ENCODE peak calls at places on chromosomes 16 and 17, in six cellular contexts. One of them, this sample, is unnamed. For H3K4me1 and H3K9me3, the result is how much of the 10 kb centered on the place peaks cover.

GRCh38 chr16:18041864-18042834 is 294.4 kb downstream of the NPIPA8 start:
- DNase-seq in heart right ventricle: no peak
- DNase-seq in thoracic aorta: no peak
- DNase-seq in IMR-90: no peak
- DNase-seq in CD8-positive, alpha-beta memory T cell: no peak
- DNase-seq in aorta: no peak
- DNase-seq in this sample: no peak

GRCh38 chr16:8867483-8868271 is 1.1 kb downstream of the CARHSP1 start:
- DNase-seq in heart right ventricle: peak
- DNase-seq in aorta: peak
- DNase-seq in IMR-90: no peak
- DNase-seq in CD8-positive, alpha-beta memory T cell: peak
- DNase-seq in thoracic aorta: no peak
- DNase-seq in this sample: peak

GRCh38 chr16:81734632-81735434 is 44.3 kb upstream of the PLCG2 start:
- DNase-seq in aorta: no peak
- DNase-seq in heart right ventricle: no peak
- DNase-seq in CD8-positive, alpha-beta memory T cell: no peak
- DNase-seq in thoracic aorta: no peak
- DNase-seq in IMR-90: no peak
- DNase-seq in this sample: no peak

GRCh38 chr17:6643460-6644125 is 2.7 kb downstream of the TXNDC17 start:
- DNase-seq in heart right ventricle: no peak
- DNase-seq in CD8-positive, alpha-beta memory T cell: no peak
- DNase-seq in aorta: no peak
- DNase-seq in thoracic aorta: no peak
- DNase-seq in IMR-90: peak
- DNase-seq in this sample: no peak

GRCh38 chr17:34391241-34391640 is 28.2 kb upstream of the CCL1 start:
- DNase-seq in thoracic aorta: no peak
- DNase-seq in IMR-90: no peak
- DNase-seq in CD8-positive, alpha-beta memory T cell: no peak
- DNase-seq in aorta: no peak
- DNase-seq in heart right ventricle: no peak
- DNase-seq in this sample: no peak

GRCh38 chr17:44257815-44258750 is 9.9 kb downstream of the SLC4A1 start:
- DNase-seq in heart right ventricle: no peak
- DNase-seq in thoracic aorta: no peak
- DNase-seq in IMR-90: no peak
- DNase-seq in aorta: no peak
- DNase-seq in CD8-positive, alpha-beta memory T cell: no peak
- DNase-seq in this sample: no peak

GRCh38 chr17:2449486-2449885 is 48.6 kb upstream of the MNT start:
- DNase-seq in thoracic aorta: no peak
- DNase-seq in heart right ventricle: no peak
- DNase-seq in CD8-positive, alpha-beta memory T cell: no peak
- DNase-seq in IMR-90: peak
- DNase-seq in aorta: no peak
- DNase-seq in this sample: no peak

GRCh38 chr16:66605177-66605999 is 884 bp downstream of the CMTM3 start:
- DNase-seq in heart right ventricle: peak
- DNase-seq in aorta: peak
- DNase-seq in IMR-90: peak
- DNase-seq in CD8-positive, alpha-beta memory T cell: no peak
- DNase-seq in thoracic aorta: no peak
- DNase-seq in this sample: peak

GRCh38 chr17:49616086-49616485 is 40.4 kb downstream of the NXPH3 start:
- DNase-seq in aorta: no peak
- DNase-seq in IMR-90: no peak
- DNase-seq in thoracic aorta: no peak
- DNase-seq in heart right ventricle: no peak
- DNase-seq in CD8-positive, alpha-beta memory T cell: no peak
- DNase-seq in this sample: no peak

GRCh38 chr17:58233547-58233946 is 4.8 kb upstream of the LPO start:
- DNase-seq in heart right ventricle: no peak
- DNase-seq in IMR-90: no peak
- DNase-seq in CD8-positive, alpha-beta memory T cell: no peak
- DNase-seq in aorta: no peak
- DNase-seq in thoracic aorta: no peak
- DNase-seq in this sample: no peak

GRCh38 chr17:46771601-46772012 is 46.9 kb downstream of the WNT3 start:
- DNase-seq in CD8-positive, alpha-beta memory T cell: no peak
- DNase-seq in thoracic aorta: no peak
- DNase-seq in aorta: peak
- DNase-seq in IMR-90: no peak
- DNase-seq in heart right ventricle: peak
- DNase-seq in this sample: no peak

GRCh38 chr17:64107517-64108235 is 22.3 kb downstream of the ERN1 start:
- DNase-seq in heart right ventricle: no peak
- DNase-seq in aorta: no peak
- DNase-seq in thoracic aorta: no peak
- DNase-seq in IMR-90: no peak
- DNase-seq in CD8-positive, alpha-beta memory T cell: no peak
- DNase-seq in this sample: no peak

GRCh38 chr16:86035906-86036305 is 136.9 kb downstream of the IRF8 start:
- DNase-seq in heart right ventricle: no peak
- DNase-seq in thoracic aorta: no peak
- DNase-seq in aorta: no peak
- DNase-seq in IMR-90: no peak
- DNase-seq in CD8-positive, alpha-beta memory T cell: no peak
- DNase-seq in this sample: no peak

GRCh38 chr16:62190426-62190825 is 154.2 kb upstream of the CDH8 start:
- DNase-seq in IMR-90: no peak
- DNase-seq in aorta: no peak
- DNase-seq in heart right ventricle: no peak
- DNase-seq in thoracic aorta: no peak
- DNase-seq in CD8-positive, alpha-beta memory T cell: no peak
- DNase-seq in this sample: no peak

GRCh38 chr17:2057130-2057713 is 2.3 kb downstream of the HIC1 start:
- DNase-seq in IMR-90: no peak
- DNase-seq in aorta: no peak
- DNase-seq in heart right ventricle: no peak
- DNase-seq in thoracic aorta: no peak
- DNase-seq in CD8-positive, alpha-beta memory T cell: no peak
- DNase-seq in this sample: no peak

GRCh38 chr17:39845052-39845976 is 18.8 kb downstream of the IKZF3 start:
- DNase-seq in heart right ventricle: no peak
- DNase-seq in CD8-positive, alpha-beta memory T cell: no peak
- DNase-seq in IMR-90: peak
- DNase-seq in aorta: no peak
- DNase-seq in thoracic aorta: no peak
- DNase-seq in this sample: no peak

GRCh38 chr17:1577657-1578428 is 15.3 kb upstream of the PITPNA start:
- DNase-seq in IMR-90: no peak
- DNase-seq in aorta: no peak
- DNase-seq in CD8-positive, alpha-beta memory T cell: no peak
- DNase-seq in thoracic aorta: no peak
- DNase-seq in heart right ventricle: no peak
- DNase-seq in this sample: no peak

GRCh38 chr17:41382396-41382795 is 290 bp upstream of the KRT34 start:
- DNase-seq in thoracic aorta: no peak
- DNase-seq in heart right ventricle: no peak
- DNase-seq in IMR-90: peak
- DNase-seq in CD8-positive, alpha-beta memory T cell: no peak
- DNase-seq in aorta: no peak
- DNase-seq in this sample: no peak

GRCh38 chr17:61309857-61310256 is 89.8 kb upstream of the TBX2 start:
- DNase-seq in IMR-90: peak
- DNase-seq in thoracic aorta: no peak
- DNase-seq in aorta: no peak
- DNase-seq in heart right ventricle: no peak
- DNase-seq in CD8-positive, alpha-beta memory T cell: no peak
- DNase-seq in this sample: no peak

DNA sequence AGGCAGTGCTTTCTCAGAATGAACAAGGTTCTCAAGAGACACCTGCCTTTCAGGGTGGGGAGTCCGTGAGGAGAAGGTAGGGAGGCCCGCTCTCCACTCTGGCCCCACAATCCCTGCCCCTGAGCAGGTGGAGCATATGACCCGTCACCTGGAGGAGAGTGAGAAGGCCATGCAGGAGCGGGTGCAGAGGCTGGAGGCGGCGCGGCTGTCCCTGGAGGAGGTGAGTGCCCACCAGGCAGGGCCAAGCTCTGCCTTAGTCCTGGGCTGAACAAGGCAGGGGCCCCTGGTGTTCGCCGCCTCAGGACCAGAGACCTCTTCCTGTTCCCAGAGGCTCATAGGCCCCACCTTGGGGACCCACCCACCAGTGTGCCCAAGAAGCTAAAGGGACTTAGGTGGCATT is 2.5 kb upstream of the RAC3 start:
- DNase-seq in thoracic aorta: no peak
- DNase-seq in aorta: no peak
- DNase-seq in IMR-90: no peak
- DNase-seq in CD8-positive, alpha-beta memory T cell: no peak
- DNase-seq in heart right ventricle: no peak
- DNase-seq in this sample: no peak
- H3K27ac ChIP-seq in thoracic aorta: no peak
- H3K27ac ChIP-seq in aorta: no peak
- H3K27ac ChIP-seq in IMR-90: no peak
- H3K27ac ChIP-seq in CD8-positive, alpha-beta memory T cell: no peak
- H3K27ac ChIP-seq in heart right ventricle: no peak
- H3K27ac ChIP-seq in this sample: no peak

GRCh38 chr16:30368792-30369090 is 1.6 kb downstream of the TBC1D10B start:
- DNase-seq in aorta: no peak
- DNase-seq in IMR-90: no peak
- DNase-seq in thoracic aorta: no peak
- DNase-seq in CD8-positive, alpha-beta memory T cell: no peak
- DNase-seq in heart right ventricle: no peak
- DNase-seq in this sample: no peak

GRCh38 chr16:30369938-30370443 is 303 bp downstream of the TBC1D10B start:
- DNase-seq in thoracic aorta: no peak
- DNase-seq in aorta: no peak
- DNase-seq in CD8-positive, alpha-beta memory T cell: no peak
- DNase-seq in IMR-90: no peak
- DNase-seq in heart right ventricle: no peak
- DNase-seq in this sample: no peak

GRCh38 chr16:30369091-30369937 is 980 bp downstream of the TBC1D10B start:
- DNase-seq in heart right ventricle: no peak
- DNase-seq in CD8-positive, alpha-beta memory T cell: no peak
- DNase-seq in IMR-90: no peak
- DNase-seq in aorta: no peak
- DNase-seq in thoracic aorta: no peak
- DNase-seq in this sample: no peak

GRCh38 chr16:30367349-30368009 is 2.8 kb downstream of the TBC1D10B start:
- DNase-seq in IMR-90: no peak
- DNase-seq in heart right ventricle: no peak
- DNase-seq in CD8-positive, alpha-beta memory T cell: no peak
- DNase-seq in aorta: no peak
- DNase-seq in thoracic aorta: no peak
- DNase-seq in this sample: no peak

DNA sequence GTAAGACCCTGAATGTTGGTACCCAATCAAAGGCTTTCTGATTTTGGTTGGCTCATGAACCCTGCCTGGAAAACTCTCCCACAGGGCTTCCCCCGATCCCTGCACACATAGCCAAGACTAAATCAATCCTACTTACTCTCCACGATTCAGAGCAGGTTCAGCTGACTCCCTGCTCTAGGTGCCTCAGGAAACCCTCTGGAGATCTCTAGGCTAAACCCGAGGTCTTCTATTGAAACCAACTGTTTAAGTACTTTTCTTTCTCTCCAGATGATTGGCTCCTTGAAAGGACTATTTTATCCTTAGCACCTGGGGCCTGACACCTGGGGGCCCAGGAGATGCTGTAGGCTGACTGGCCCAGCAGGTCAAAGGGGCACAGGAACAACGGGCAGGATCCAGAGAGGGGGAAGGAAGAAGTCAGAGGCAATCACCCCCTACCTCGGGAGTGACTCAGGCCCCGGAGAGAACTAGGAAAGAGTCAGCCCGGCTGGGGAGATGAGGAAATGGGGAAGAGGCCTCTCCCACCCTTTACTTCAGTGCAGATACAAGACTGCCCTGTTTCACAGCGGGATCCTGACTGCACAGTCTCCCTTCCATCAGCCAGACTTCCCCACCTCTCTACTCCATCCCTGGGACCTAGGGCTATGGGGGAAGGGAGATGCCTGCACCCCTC is 2.0 kb downstream of the TBC1D10B start:
- DNase-seq in thoracic aorta: no peak
- DNase-seq in heart right ventricle: no peak
- DNase-seq in aorta: no peak
- DNase-seq in IMR-90: peak
- DNase-seq in CD8-positive, alpha-beta memory T cell: no peak
- DNase-seq in this sample: no peak
- H3K4me1 ChIP-seq in thoracic aorta: under half
- H3K4me1 ChIP-seq in heart right ventricle: under half
- H3K4me1 ChIP-seq in aorta: under half
- H3K4me1 ChIP-seq in IMR-90: under half
- H3K4me1 ChIP-seq in CD8-positive, alpha-beta memory T cell: under half
- H3K4me1 ChIP-seq in this sample: under half

GRCh38 chr16:3295209-3295608 is 10.0 kb downstream of the TIGD7 start:
- DNase-seq in CD8-positive, alpha-beta memory T cell: no peak
- DNase-seq in heart right ventricle: no peak
- DNase-seq in aorta: no peak
- DNase-seq in thoracic aorta: no peak
- DNase-seq in IMR-90: no peak
- DNase-seq in this sample: no peak

GRCh38 chr16:3292604-3293003 is 9.3 kb downstream of the ZNF263 start:
- DNase-seq in thoracic aorta: no peak
- DNase-seq in heart right ventricle: no peak
- DNase-seq in IMR-90: peak
- DNase-seq in aorta: no peak
- DNase-seq in CD8-positive, alpha-beta memory T cell: no peak
- DNase-seq in this sample: no peak

GRCh38 chr16:3289998-3290673 is 6.8 kb downstream of the ZNF263 start:
- DNase-seq in heart right ventricle: no peak
- DNase-seq in thoracic aorta: no peak
- DNase-seq in IMR-90: no peak
- DNase-seq in CD8-positive, alpha-beta memory T cell: no peak
- DNase-seq in aorta: no peak
- DNase-seq in this sample: no peak

GRCh38 chr16:3295783-3296182 is 9.4 kb downstream of the TIGD7 start:
- DNase-seq in CD8-positive, alpha-beta memory T cell: no peak
- DNase-seq in thoracic aorta: no peak
- DNase-seq in aorta: no peak
- DNase-seq in heart right ventricle: no peak
- DNase-seq in IMR-90: no peak
- DNase-seq in this sample: no peak
- H3K9me3 ChIP-seq in CD8-positive, alpha-beta memory T cell: under half
- H3K9me3 ChIP-seq in thoracic aorta: half or more
- H3K9me3 ChIP-seq in aorta: under half
- H3K9me3 ChIP-seq in heart right ventricle: half or more
- H3K9me3 ChIP-seq in IMR-90: half or more
- H3K9me3 ChIP-seq in this sample: under half

GRCh38 chr16:80716564-80717139 is 87.7 kb downstream of the CDYL2 start:
- DNase-seq in IMR-90: no peak
- DNase-seq in aorta: no peak
- DNase-seq in CD8-positive, alpha-beta memory T cell: no peak
- DNase-seq in heart right ventricle: no peak
- DNase-seq in thoracic aorta: no peak
- DNase-seq in this sample: no peak

GRCh38 chr16:80720759-80721470 is 83.5 kb downstream of the CDYL2 start:
- DNase-seq in thoracic aorta: no peak
- DNase-seq in IMR-90: no peak
- DNase-seq in aorta: no peak
- DNase-seq in heart right ventricle: no peak
- DNase-seq in CD8-positive, alpha-beta memory T cell: no peak
- DNase-seq in this sample: no peak

GRCh38 chr16:80719573-80719972 is 84.8 kb downstream of the CDYL2 start:
- DNase-seq in heart right ventricle: no peak
- DNase-seq in CD8-positive, alpha-beta memory T cell: no peak
- DNase-seq in aorta: no peak
- DNase-seq in IMR-90: no peak
- DNase-seq in thoracic aorta: no peak
- DNase-seq in this sample: no peak

GRCh38 chr16:80717611-80718010 is 86.8 kb downstream of the CDYL2 start:
- DNase-seq in heart right ventricle: no peak
- DNase-seq in aorta: no peak
- DNase-seq in IMR-90: no peak
- DNase-seq in thoracic aorta: no peak
- DNase-seq in CD8-positive, alpha-beta memory T cell: no peak
- DNase-seq in this sample: no peak

GRCh38 chr16:80718480-80719220 is 85.7 kb downstream of the CDYL2 start:
- DNase-seq in IMR-90: peak
- DNase-seq in heart right ventricle: no peak
- DNase-seq in CD8-positive, alpha-beta memory T cell: no peak
- DNase-seq in thoracic aorta: no peak
- DNase-seq in aorta: no peak
- DNase-seq in this sample: no peak
- H3K27ac ChIP-seq in IMR-90: no peak
- H3K27ac ChIP-seq in heart right ventricle: no peak
- H3K27ac ChIP-seq in CD8-positive, alpha-beta memory T cell: no peak
- H3K27ac ChIP-seq in thoracic aorta: no peak
- H3K27ac ChIP-seq in aorta: no peak
- H3K27ac ChIP-seq in this sample: no peak